ENCODE peak calls at places on chromosome 17, in six cellular contexts. P is activated T-cell treated with anti-CD3 and anti-CD28 coated beads, Interleukin-2, amount 50 U/mL, for 72 hours; R is iris pigment epithelial cell; I is ecto neural progenitor cell; W is AG09319; Y is ELR. T is an unnamed sample.

GRCh38 chr17:40819528-40820125 is 2.8 kb downstream of the KRT10 start:
- DNase-seq in I (no peak), R (peak), W (no peak), Y (peak), P (no peak), T (no peak)

GRCh38 chr17:81863833-81864768 is 3.8 kb upstream of the P4HB start:
- DNase-seq in Y (peak), W (no peak), P (no peak), I (peak), R (no peak), T (no peak)

GRCh38 chr17:17141860-17142552 is 64.1 kb downstream of the PLD6 start:
- DNase-seq in Y (peak), W (no peak), R (peak), P (peak), I (peak), T (peak)

GRCh38 chr17:5126719-5127488 is 11.1 kb downstream of the USP6 start:
- DNase-seq in Y (no peak), I (peak), R (no peak), P (no peak), W (no peak), T (no peak)

GRCh38 chr17:65359016-65359415 is 202.4 kb downstream of the AXIN2 start:
- DNase-seq in Y (peak), R (peak), P (peak), I (no peak), W (peak), T (no peak)

GRCh38 chr17:43734376-43734775 is 24.2 kb downstream of the SOST start:
- DNase-seq in I (no peak), R (peak), P (no peak), Y (peak), W (peak), T (no peak)

GRCh38 chr17:39628655-39629493 is 2.1 kb downstream of the PPP1R1B start:
- DNase-seq in R (no peak), Y (no peak), P (no peak), W (no peak), I (no peak), T (peak)

GRCh38 chr17:16073845-16074244 is 74.2 kb downstream of the TTC19 start:
- DNase-seq in W (no peak), R (peak), P (no peak), I (no peak), Y (no peak), T (no peak)

GRCh38 chr17:35745246-35745645 is 7.8 kb downstream of the GAS2L2 start:
- DNase-seq in I (no peak), W (no peak), P (no peak), R (no peak), Y (no peak), T (no peak)

GRCh38 chr17:78899361-78900260 is 3.4 kb downstream of the CEP295NL start:
- DNase-seq in R (peak), I (no peak), W (no peak), P (no peak), Y (no peak), T (no peak)